ENCODE peak calls at places on chromosome 9, in four cellular contexts. One of them, this sample, is unnamed.
A peak's percentile ranks its signal among the peaks of the same experiment; 100 is the strongest.

GRCh38 chr9:13904746-13905145 is 409.2 kb downstream of the NFIB start:
- DNase-seq in OCI-LY7: no peak
- DNase-seq in fibroblast of the aortic adventitia: peak; percentile 42
- DNase-seq in cardiac muscle cell: no peak
- DNase-seq in this sample: no peak

GRCh38 chr9:36401179-36401740 is 1.2 kb upstream of the RNF38 start:
- DNase-seq in fibroblast of the aortic adventitia: peak; percentile 62
- DNase-seq in cardiac muscle cell: peak; percentile 83
- DNase-seq in OCI-LY7: no peak
- DNase-seq in this sample: peak; percentile 92

GRCh38 chr9:89122944-89123343 is 55.7 kb downstream of the SHC3 start:
- DNase-seq in OCI-LY7: no peak
- DNase-seq in fibroblast of the aortic adventitia: peak; percentile 73
- DNase-seq in cardiac muscle cell: peak; percentile 57
- DNase-seq in this sample: no peak

GRCh38 chr9:137975527-137975913 is 97.9 kb downstream of the CACNA1B start:
- DNase-seq in fibroblast of the aortic adventitia: no peak
- DNase-seq in OCI-LY7: no peak
- DNase-seq in cardiac muscle cell: no peak
- DNase-seq in this sample: no peak

GRCh38 chr9:18499987-18500386 is 26.0 kb downstream of the ADAMTSL1 start:
- DNase-seq in fibroblast of the aortic adventitia: peak; percentile 40
- DNase-seq in cardiac muscle cell: no peak
- DNase-seq in OCI-LY7: no peak
- DNase-seq in this sample: no peak

GRCh38 chr9:92960561-92961290 is 13.4 kb downstream of the FGD3 start:
- DNase-seq in OCI-LY7: no peak
- DNase-seq in cardiac muscle cell: no peak
- DNase-seq in fibroblast of the aortic adventitia: no peak
- DNase-seq in this sample: no peak

GRCh38 chr9:35085078-35085477 is 5.3 kb upstream of the FANCG start:
- DNase-seq in cardiac muscle cell: no peak
- DNase-seq in OCI-LY7: no peak
- DNase-seq in fibroblast of the aortic adventitia: no peak
- DNase-seq in this sample: no peak

GRCh38 chr9:70696694-70697335 is 282.4 kb upstream of the KLF9 start:
- DNase-seq in cardiac muscle cell: no peak
- DNase-seq in fibroblast of the aortic adventitia: no peak
- DNase-seq in OCI-LY7: no peak
- DNase-seq in this sample: no peak

GRCh38 chr9:27726244-27727141 is 153.2 kb upstream of the C9orf72 start:
- DNase-seq in OCI-LY7: peak; percentile 53
- DNase-seq in cardiac muscle cell: peak; percentile 88
- DNase-seq in fibroblast of the aortic adventitia: peak; percentile 61
- DNase-seq in this sample: no peak

GRCh38 chr9:21933281-21933680 is 60.9 kb downstream of the CDKN2A start:
- DNase-seq in cardiac muscle cell: no peak
- DNase-seq in OCI-LY7: no peak
- DNase-seq in fibroblast of the aortic adventitia: no peak
- DNase-seq in this sample: no peak

GRCh38 chr9:34252670-34253459 is 74.0 kb downstream of the UBAP1 start:
- DNase-seq in cardiac muscle cell: peak; percentile 62
- DNase-seq in fibroblast of the aortic adventitia: peak; percentile 76
- DNase-seq in OCI-LY7: peak; percentile 65
- DNase-seq in this sample: peak; percentile 77

GRCh38 chr9:90821697-90822096 is 20.1 kb downstream of the SYK start:
- DNase-seq in fibroblast of the aortic adventitia: no peak
- DNase-seq in cardiac muscle cell: no peak
- DNase-seq in OCI-LY7: no peak
- DNase-seq in this sample: no peak

GRCh38 chr9:98365227-98365669 is 109.8 kb upstream of the TBC1D2 start:
- DNase-seq in cardiac muscle cell: peak; percentile 52
- DNase-seq in fibroblast of the aortic adventitia: peak; percentile 40
- DNase-seq in OCI-LY7: peak; percentile 37
- DNase-seq in this sample: no peak

GRCh38 chr9:135588886-135589595 is 27.5 kb downstream of the PAEP start:
- DNase-seq in OCI-LY7: no peak
- DNase-seq in cardiac muscle cell: no peak
- DNase-seq in fibroblast of the aortic adventitia: no peak
- DNase-seq in this sample: peak; percentile 34

GRCh38 chr9:3012843-3013242 is 168.9 kb upstream of the PUM3 start:
- DNase-seq in cardiac muscle cell: no peak
- DNase-seq in OCI-LY7: no peak
- DNase-seq in fibroblast of the aortic adventitia: no peak
- DNase-seq in this sample: no peak

GRCh38 chr9:69674741-69675438 is 2.7 kb upstream of the APBA1 start:
- DNase-seq in cardiac muscle cell: peak; percentile 72
- DNase-seq in fibroblast of the aortic adventitia: peak; percentile 91
- DNase-seq in OCI-LY7: no peak
- DNase-seq in this sample: no peak

GRCh38 chr9:100294806-100295205 is 57.9 kb downstream of the TEX10 start:
- DNase-seq in OCI-LY7: no peak
- DNase-seq in cardiac muscle cell: no peak
- DNase-seq in fibroblast of the aortic adventitia: no peak
- DNase-seq in this sample: no peak

GRCh38 chr9:69200071-69200470 is 26.0 kb downstream of the TJP2 start:
- DNase-seq in cardiac muscle cell: peak; percentile 64
- DNase-seq in fibroblast of the aortic adventitia: peak; percentile 42
- DNase-seq in OCI-LY7: no peak
- DNase-seq in this sample: no peak

GRCh38 chr9:42388846-42389245 is 205.4 kb downstream of the SPATA31A6 start:
- DNase-seq in cardiac muscle cell: no peak
- DNase-seq in fibroblast of the aortic adventitia: no peak
- DNase-seq in OCI-LY7: no peak
- DNase-seq in this sample: peak; percentile 42

GRCh38 chr9:107059215-107059614 is 196.2 kb downstream of the ZNF462 start:
- DNase-seq in OCI-LY7: no peak
- DNase-seq in cardiac muscle cell: no peak
- DNase-seq in fibroblast of the aortic adventitia: no peak
- DNase-seq in this sample: no peak

GRCh38 chr9:76297721-76298239 is 96.4 kb downstream of the RFK start:
- DNase-seq in cardiac muscle cell: peak; percentile 63
- DNase-seq in OCI-LY7: no peak
- DNase-seq in fibroblast of the aortic adventitia: peak; percentile 77
- DNase-seq in this sample: no peak

GRCh38 chr9:119771336-119771735 is 402.1 kb upstream of the BRINP1 start:
- DNase-seq in OCI-LY7: no peak
- DNase-seq in fibroblast of the aortic adventitia: no peak
- DNase-seq in cardiac muscle cell: no peak
- DNase-seq in this sample: no peak

GRCh38 chr9:16316911-16317817 is 553.3 kb downstream of the BNC2 start:
- DNase-seq in cardiac muscle cell: no peak
- DNase-seq in fibroblast of the aortic adventitia: no peak
- DNase-seq in OCI-LY7: no peak
- DNase-seq in this sample: no peak

GRCh38 chr9:91536211-91536691 is 112.6 kb upstream of the NFIL3 start:
- DNase-seq in fibroblast of the aortic adventitia: peak; percentile 49
- DNase-seq in cardiac muscle cell: no peak
- DNase-seq in OCI-LY7: no peak
- DNase-seq in this sample: no peak

GRCh38 chr9:94606641-94607339 is 13.2 kb upstream of the FBP2 start:
- DNase-seq in OCI-LY7: peak; percentile 69
- DNase-seq in fibroblast of the aortic adventitia: no peak
- DNase-seq in cardiac muscle cell: no peak
- DNase-seq in this sample: no peak

GRCh38 chr9:119167267-119167666 is 202.0 kb downstream of the BRINP1 start:
- DNase-seq in fibroblast of the aortic adventitia: no peak
- DNase-seq in OCI-LY7: no peak
- DNase-seq in cardiac muscle cell: no peak
- DNase-seq in this sample: no peak

GRCh38 chr9:137438591-137439157 is 2.5 kb downstream of the ENTPD8 start:
- DNase-seq in fibroblast of the aortic adventitia: no peak
- DNase-seq in OCI-LY7: no peak
- DNase-seq in cardiac muscle cell: no peak
- DNase-seq in this sample: no peak

GRCh38 chr9:92138157-92138959 is 23.1 kb upstream of the SPTLC1 start:
- DNase-seq in OCI-LY7: peak; percentile 75
- DNase-seq in fibroblast of the aortic adventitia: peak; percentile 63
- DNase-seq in cardiac muscle cell: peak; percentile 67
- DNase-seq in this sample: peak; percentile 81

GRCh38 chr9:134525070-134525815 is 116.4 kb upstream of the COL5A1 start:
- DNase-seq in fibroblast of the aortic adventitia: no peak
- DNase-seq in cardiac muscle cell: no peak
- DNase-seq in OCI-LY7: no peak
- DNase-seq in this sample: no peak

GRCh38 chr9:134522976-134523375 is 118.6 kb upstream of the COL5A1 start:
- DNase-seq in OCI-LY7: no peak
- DNase-seq in fibroblast of the aortic adventitia: no peak
- DNase-seq in cardiac muscle cell: no peak
- DNase-seq in this sample: no peak

GRCh38 chr9:134522502-134522848 is 119.1 kb upstream of the COL5A1 start:
- DNase-seq in OCI-LY7: no peak
- DNase-seq in fibroblast of the aortic adventitia: no peak
- DNase-seq in cardiac muscle cell: no peak
- DNase-seq in this sample: no peak

GRCh38 chr9:134519403-134520070 is 122.1 kb upstream of the COL5A1 start:
- DNase-seq in fibroblast of the aortic adventitia: no peak
- DNase-seq in OCI-LY7: no peak
- DNase-seq in cardiac muscle cell: no peak
- DNase-seq in this sample: no peak

DNA sequence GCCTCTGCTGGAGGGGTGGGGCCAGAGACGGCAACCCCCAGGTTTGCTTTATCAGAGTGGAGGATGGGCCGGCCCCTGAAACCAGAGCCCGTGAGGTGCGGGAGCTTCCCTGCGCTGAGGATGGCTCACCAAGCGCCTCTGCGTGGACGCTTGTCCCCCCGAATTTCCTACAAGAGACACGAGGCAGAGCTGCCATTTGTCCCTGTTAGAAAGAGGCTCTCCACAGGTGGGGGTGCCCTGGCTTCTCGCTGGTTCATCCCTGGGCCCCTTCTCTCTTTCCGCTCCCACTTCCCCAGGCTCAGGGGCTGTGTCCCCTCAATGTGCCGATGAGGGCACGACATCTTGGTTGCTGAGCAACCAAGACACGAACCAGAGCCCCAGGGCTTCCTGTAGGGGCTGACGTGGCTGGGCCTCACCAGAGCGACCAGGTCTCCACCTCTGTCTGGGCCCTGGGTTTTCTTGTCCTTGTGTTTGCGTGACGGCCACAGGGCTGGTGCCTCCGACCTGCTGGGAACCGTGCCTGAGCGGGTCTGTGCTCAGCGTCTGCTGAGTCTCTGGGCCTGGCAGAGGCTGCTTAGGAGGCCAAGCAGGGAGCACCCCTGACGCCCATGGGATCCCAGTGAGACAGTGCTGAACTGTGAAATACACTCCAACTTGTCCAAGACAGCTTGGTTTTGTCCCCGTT is 119.6 kb upstream of the COL5A1 start:
- DNase-seq in OCI-LY7: no peak
- DNase-seq in fibroblast of the aortic adventitia: no peak
- DNase-seq in cardiac muscle cell: no peak
- DNase-seq in this sample: no peak
- TF ChIP-seq CTCF in OCI-LY7: no peak
- TF ChIP-seq CTCF in fibroblast of the aortic adventitia: no peak
- TF ChIP-seq CTCF in cardiac muscle cell: no peak
- TF ChIP-seq CTCF in this sample: no peak

GRCh38 chr9:120936764-120937122 is 10.1 kb upstream of the TRAF1 start:
- DNase-seq in OCI-LY7: no peak
- DNase-seq in cardiac muscle cell: no peak
- DNase-seq in fibroblast of the aortic adventitia: no peak
- DNase-seq in this sample: no peak
- TF ChIP-seq CTCF in OCI-LY7: peak; percentile 45
- TF ChIP-seq CTCF in cardiac muscle cell: no peak
- TF ChIP-seq CTCF in fibroblast of the aortic adventitia: no peak
- TF ChIP-seq CTCF in this sample: no peak

DNA sequence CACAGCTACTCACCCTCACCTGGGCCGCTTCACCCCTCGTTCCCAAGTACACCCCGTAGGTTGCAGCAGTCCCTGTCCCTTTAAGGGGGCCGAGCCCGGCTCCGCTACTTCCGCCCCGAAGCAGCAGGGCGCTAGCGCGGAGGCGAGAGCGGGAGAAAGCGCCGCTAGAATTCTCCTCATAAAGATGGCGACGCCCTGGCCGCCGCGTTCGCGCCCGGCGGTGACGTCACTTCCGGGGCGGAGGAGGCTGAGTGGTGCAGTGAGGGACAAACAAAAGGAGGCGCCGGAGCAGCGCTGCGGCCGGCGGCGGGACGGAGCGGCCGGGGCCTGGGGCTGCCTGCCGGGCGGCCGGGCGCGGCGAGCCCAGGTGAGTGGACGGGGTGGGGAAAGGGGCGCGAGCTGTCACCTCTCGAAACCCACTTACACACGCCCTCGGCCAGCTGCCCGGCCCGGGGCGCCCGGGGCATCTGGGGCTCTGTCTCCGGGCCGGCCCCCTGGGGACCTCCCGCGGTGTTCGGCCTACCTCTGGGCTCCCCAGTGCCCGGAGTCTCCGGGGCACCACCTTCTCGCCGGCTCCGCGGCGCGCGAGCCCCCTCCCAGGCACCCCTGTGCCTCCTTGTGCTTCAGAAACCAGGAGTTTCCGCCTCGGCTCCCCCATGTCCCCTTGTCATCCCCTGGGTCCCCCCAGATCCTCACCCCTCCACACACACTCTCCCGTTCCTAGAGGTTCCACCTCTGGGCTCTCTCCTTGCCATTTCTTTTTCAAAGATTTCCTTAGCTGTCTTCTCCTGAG is at the start of the genes KYAT1 and LRRC8A:
- DNase-seq in OCI-LY7: peak; percentile 99
- DNase-seq in fibroblast of the aortic adventitia: peak; percentile 92
- DNase-seq in cardiac muscle cell: peak; percentile 97
- DNase-seq in this sample: peak; percentile 98
- TF ChIP-seq CTCF in OCI-LY7: no peak
- TF ChIP-seq CTCF in fibroblast of the aortic adventitia: no peak
- TF ChIP-seq CTCF in cardiac muscle cell: peak; percentile 8
- TF ChIP-seq CTCF in this sample: no peak

DNA sequence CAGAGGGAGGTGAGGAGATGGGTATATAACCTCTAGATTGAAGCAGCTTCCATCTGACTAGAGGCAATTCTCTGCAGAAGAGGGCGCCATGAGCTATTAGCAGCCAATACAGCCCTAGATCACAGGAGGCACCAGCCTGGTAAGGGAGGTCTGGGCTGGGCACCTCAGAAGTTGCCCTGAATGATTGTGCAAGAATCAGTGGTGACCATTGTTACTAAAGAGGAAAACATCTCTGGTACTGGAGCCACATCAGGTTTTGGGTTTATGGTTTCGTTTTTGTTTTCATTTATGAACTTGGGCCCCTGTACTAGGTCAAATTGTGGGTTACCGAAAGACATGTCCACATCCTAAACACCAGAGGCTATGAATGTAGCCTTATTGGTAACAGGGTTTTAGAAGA is 342.0 kb downstream of the MLLT3 start:
- DNase-seq in cardiac muscle cell: no peak
- DNase-seq in OCI-LY7: no peak
- DNase-seq in fibroblast of the aortic adventitia: no peak
- DNase-seq in this sample: no peak
- TF ChIP-seq CTCF in cardiac muscle cell: no peak
- TF ChIP-seq CTCF in OCI-LY7: no peak
- TF ChIP-seq CTCF in fibroblast of the aortic adventitia: no peak
- TF ChIP-seq CTCF in this sample: peak; percentile 7

DNA sequence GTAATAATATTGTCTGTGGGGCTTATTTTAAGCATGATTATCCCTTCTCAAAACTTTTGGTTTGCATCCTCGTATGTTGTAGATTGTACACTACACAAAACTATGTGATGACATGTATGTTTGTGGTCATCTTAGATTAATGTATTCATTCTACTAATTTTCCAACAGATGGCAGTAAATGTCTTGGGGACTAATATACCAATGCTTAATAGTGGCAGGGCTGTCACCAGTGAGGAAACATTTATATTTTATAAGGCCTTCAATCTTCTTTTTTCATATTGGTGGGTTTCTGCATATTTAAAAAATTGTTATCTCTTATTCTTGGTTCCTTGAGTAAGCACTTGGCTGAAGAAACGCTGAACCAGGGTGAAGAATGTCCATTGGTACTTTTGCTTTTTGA is 530.4 kb downstream of the RASEF start:
- DNase-seq in cardiac muscle cell: peak; percentile 19
- DNase-seq in OCI-LY7: no peak
- DNase-seq in fibroblast of the aortic adventitia: peak; percentile 56
- DNase-seq in this sample: no peak
- TF ChIP-seq CTCF in cardiac muscle cell: peak; percentile 18
- TF ChIP-seq CTCF in OCI-LY7: peak; percentile 62
- TF ChIP-seq CTCF in fibroblast of the aortic adventitia: peak; percentile 41
- TF ChIP-seq CTCF in this sample: no peak